ENCODE peak calls at places on chromosome 6, in seven cellular contexts. One of them, this sample, is unnamed.

GRCh38 chr6:122832515-122833228 is 43.6 kb downstream of the SMPDL3A start:
- DNase-seq in activated naive CD4-positive, alpha-beta T cell treated with Interleukin-2 at 50 U/mL for 16 hours: no peak
- DNase-seq in mucosa of descending colon: no peak
- DNase-seq in T47D: no peak
- DNase-seq in stimulated activated CD4-positive, alpha-beta T cell treated with anti-CD3 and anti-CD28 coated beads, Interleukin-12 subunit alpha, Interleukin-12 subunit beta, amount 100 ng/mL, for 48 hours: no peak
- DNase-seq in COR-L47: no peak
- DNase-seq in tibial artery: no peak
- DNase-seq in this sample: peak; percentile 31

GRCh38 chr6:90005048-90005827 is 111.0 kb downstream of the GJA10 start:
- DNase-seq in activated naive CD4-positive, alpha-beta T cell treated with Interleukin-2 at 50 U/mL for 16 hours: no peak
- DNase-seq in mucosa of descending colon: no peak
- DNase-seq in T47D: no peak
- DNase-seq in stimulated activated CD4-positive, alpha-beta T cell treated with anti-CD3 and anti-CD28 coated beads, Interleukin-12 subunit alpha, Interleukin-12 subunit beta, amount 100 ng/mL, for 48 hours: no peak
- DNase-seq in COR-L47: peak; percentile 86
- DNase-seq in tibial artery: peak; percentile 77
- DNase-seq in this sample: no peak

GRCh38 chr6:3259491-3259958 is 778 bp downstream of the PSMG4 start:
- DNase-seq in activated naive CD4-positive, alpha-beta T cell treated with Interleukin-2 at 50 U/mL for 16 hours: peak; percentile 34
- DNase-seq in mucosa of descending colon: peak; percentile 63
- DNase-seq in T47D: peak; percentile 48
- DNase-seq in stimulated activated CD4-positive, alpha-beta T cell treated with anti-CD3 and anti-CD28 coated beads, Interleukin-12 subunit alpha, Interleukin-12 subunit beta, amount 100 ng/mL, for 48 hours: peak; percentile 25
- DNase-seq in COR-L47: peak; percentile 38
- DNase-seq in tibial artery: no peak
- DNase-seq in this sample: no peak

GRCh38 chr6:31048090-31048489 is 37.8 kb downstream of the MUC22 start:
- DNase-seq in activated naive CD4-positive, alpha-beta T cell treated with Interleukin-2 at 50 U/mL for 16 hours: no peak
- DNase-seq in mucosa of descending colon: no peak
- DNase-seq in T47D: no peak
- DNase-seq in stimulated activated CD4-positive, alpha-beta T cell treated with anti-CD3 and anti-CD28 coated beads, Interleukin-12 subunit alpha, Interleukin-12 subunit beta, amount 100 ng/mL, for 48 hours: no peak
- DNase-seq in COR-L47: no peak
- DNase-seq in tibial artery: no peak
- DNase-seq in this sample: no peak

GRCh38 chr6:148840256-148840655 is 93.4 kb downstream of the UST start:
- DNase-seq in activated naive CD4-positive, alpha-beta T cell treated with Interleukin-2 at 50 U/mL for 16 hours: no peak
- DNase-seq in mucosa of descending colon: no peak
- DNase-seq in T47D: no peak
- DNase-seq in stimulated activated CD4-positive, alpha-beta T cell treated with anti-CD3 and anti-CD28 coated beads, Interleukin-12 subunit alpha, Interleukin-12 subunit beta, amount 100 ng/mL, for 48 hours: no peak
- DNase-seq in COR-L47: no peak
- DNase-seq in tibial artery: no peak
- DNase-seq in this sample: no peak

GRCh38 chr6:170374571-170375444 is 68.2 kb downstream of the FAM120B start:
- DNase-seq in activated naive CD4-positive, alpha-beta T cell treated with Interleukin-2 at 50 U/mL for 16 hours: no peak
- DNase-seq in mucosa of descending colon: no peak
- DNase-seq in T47D: no peak
- DNase-seq in stimulated activated CD4-positive, alpha-beta T cell treated with anti-CD3 and anti-CD28 coated beads, Interleukin-12 subunit alpha, Interleukin-12 subunit beta, amount 100 ng/mL, for 48 hours: no peak
- DNase-seq in COR-L47: no peak
- DNase-seq in tibial artery: no peak
- DNase-seq in this sample: no peak

GRCh38 chr6:115221185-115221584 is 839.5 kb downstream of the FRK start:
- DNase-seq in activated naive CD4-positive, alpha-beta T cell treated with Interleukin-2 at 50 U/mL for 16 hours: no peak
- DNase-seq in mucosa of descending colon: no peak
- DNase-seq in T47D: no peak
- DNase-seq in stimulated activated CD4-positive, alpha-beta T cell treated with anti-CD3 and anti-CD28 coated beads, Interleukin-12 subunit alpha, Interleukin-12 subunit beta, amount 100 ng/mL, for 48 hours: no peak
- DNase-seq in COR-L47: no peak
- DNase-seq in tibial artery: no peak
- DNase-seq in this sample: no peak

GRCh38 chr6:154292066-154292465 is 64.5 kb downstream of the IPCEF1 start:
- DNase-seq in activated naive CD4-positive, alpha-beta T cell treated with Interleukin-2 at 50 U/mL for 16 hours: no peak
- DNase-seq in mucosa of descending colon: no peak
- DNase-seq in T47D: no peak
- DNase-seq in stimulated activated CD4-positive, alpha-beta T cell treated with anti-CD3 and anti-CD28 coated beads, Interleukin-12 subunit alpha, Interleukin-12 subunit beta, amount 100 ng/mL, for 48 hours: no peak
- DNase-seq in COR-L47: no peak
- DNase-seq in tibial artery: no peak
- DNase-seq in this sample: no peak

GRCh38 chr6:41705996-41706835 is 29.2 kb downstream of the TFEB start:
- DNase-seq in activated naive CD4-positive, alpha-beta T cell treated with Interleukin-2 at 50 U/mL for 16 hours: peak; percentile 81
- DNase-seq in mucosa of descending colon: peak; percentile 84
- DNase-seq in T47D: no peak
- DNase-seq in stimulated activated CD4-positive, alpha-beta T cell treated with anti-CD3 and anti-CD28 coated beads, Interleukin-12 subunit alpha, Interleukin-12 subunit beta, amount 100 ng/mL, for 48 hours: peak; percentile 69
- DNase-seq in COR-L47: peak; percentile 79
- DNase-seq in tibial artery: peak; percentile 95
- DNase-seq in this sample: no peak

GRCh38 chr6:159075506-159076100 is 30.8 kb upstream of the TAGAP start:
- DNase-seq in activated naive CD4-positive, alpha-beta T cell treated with Interleukin-2 at 50 U/mL for 16 hours: no peak
- DNase-seq in mucosa of descending colon: no peak
- DNase-seq in T47D: no peak
- DNase-seq in stimulated activated CD4-positive, alpha-beta T cell treated with anti-CD3 and anti-CD28 coated beads, Interleukin-12 subunit alpha, Interleukin-12 subunit beta, amount 100 ng/mL, for 48 hours: no peak
- DNase-seq in COR-L47: no peak
- DNase-seq in tibial artery: no peak
- DNase-seq in this sample: no peak

GRCh38 chr6:55130806-55131324 is 43.5 kb upstream of the HCRTR2 start:
- DNase-seq in activated naive CD4-positive, alpha-beta T cell treated with Interleukin-2 at 50 U/mL for 16 hours: no peak
- DNase-seq in mucosa of descending colon: no peak
- DNase-seq in T47D: no peak
- DNase-seq in stimulated activated CD4-positive, alpha-beta T cell treated with anti-CD3 and anti-CD28 coated beads, Interleukin-12 subunit alpha, Interleukin-12 subunit beta, amount 100 ng/mL, for 48 hours: no peak
- DNase-seq in COR-L47: no peak
- DNase-seq in tibial artery: no peak
- DNase-seq in this sample: no peak

GRCh38 chr6:98469146-98469545 is 365.2 kb upstream of the POU3F2 start:
- DNase-seq in activated naive CD4-positive, alpha-beta T cell treated with Interleukin-2 at 50 U/mL for 16 hours: no peak
- DNase-seq in mucosa of descending colon: no peak
- DNase-seq in T47D: no peak
- DNase-seq in stimulated activated CD4-positive, alpha-beta T cell treated with anti-CD3 and anti-CD28 coated beads, Interleukin-12 subunit alpha, Interleukin-12 subunit beta, amount 100 ng/mL, for 48 hours: no peak
- DNase-seq in COR-L47: no peak
- DNase-seq in tibial artery: no peak
- DNase-seq in this sample: no peak

GRCh38 chr6:3837781-3838180 is 11.4 kb upstream of the FAM50B start:
- DNase-seq in activated naive CD4-positive, alpha-beta T cell treated with Interleukin-2 at 50 U/mL for 16 hours: no peak
- DNase-seq in mucosa of descending colon: no peak
- DNase-seq in T47D: no peak
- DNase-seq in stimulated activated CD4-positive, alpha-beta T cell treated with anti-CD3 and anti-CD28 coated beads, Interleukin-12 subunit alpha, Interleukin-12 subunit beta, amount 100 ng/mL, for 48 hours: no peak
- DNase-seq in COR-L47: no peak
- DNase-seq in tibial artery: no peak
- DNase-seq in this sample: no peak

GRCh38 chr6:123515715-123516114 is 121.0 kb downstream of the TRDN start:
- DNase-seq in activated naive CD4-positive, alpha-beta T cell treated with Interleukin-2 at 50 U/mL for 16 hours: no peak
- DNase-seq in mucosa of descending colon: no peak
- DNase-seq in T47D: no peak
- DNase-seq in stimulated activated CD4-positive, alpha-beta T cell treated with anti-CD3 and anti-CD28 coated beads, Interleukin-12 subunit alpha, Interleukin-12 subunit beta, amount 100 ng/mL, for 48 hours: no peak
- DNase-seq in COR-L47: no peak
- DNase-seq in tibial artery: no peak
- DNase-seq in this sample: no peak

GRCh38 chr6:47551670-47552069 is 74.1 kb downstream of the CD2AP start:
- DNase-seq in activated naive CD4-positive, alpha-beta T cell treated with Interleukin-2 at 50 U/mL for 16 hours: no peak
- DNase-seq in mucosa of descending colon: no peak
- DNase-seq in T47D: no peak
- DNase-seq in stimulated activated CD4-positive, alpha-beta T cell treated with anti-CD3 and anti-CD28 coated beads, Interleukin-12 subunit alpha, Interleukin-12 subunit beta, amount 100 ng/mL, for 48 hours: no peak
- DNase-seq in COR-L47: no peak
- DNase-seq in tibial artery: no peak
- DNase-seq in this sample: no peak

GRCh38 chr6:2498224-2498623 is 252.5 kb downstream of the MYLK4 start:
- DNase-seq in activated naive CD4-positive, alpha-beta T cell treated with Interleukin-2 at 50 U/mL for 16 hours: no peak
- DNase-seq in mucosa of descending colon: no peak
- DNase-seq in T47D: no peak
- DNase-seq in stimulated activated CD4-positive, alpha-beta T cell treated with anti-CD3 and anti-CD28 coated beads, Interleukin-12 subunit alpha, Interleukin-12 subunit beta, amount 100 ng/mL, for 48 hours: no peak
- DNase-seq in COR-L47: peak; percentile 36
- DNase-seq in tibial artery: no peak
- DNase-seq in this sample: no peak

This sample was measured in LNCaP clone FGC.